ENCODE peak calls at places on chromosome 14, in seven cellular contexts. One of them, this sample, is unnamed. For H3K4me1, the result is how much of the 10 kb centered on the place peaks cover.

GRCh38 chr14:50800032-50800431 is 30.9 kb downstream of the NIN start:
- DNase-seq in pancreas: no peak
- DNase-seq in heart right ventricle: no peak
- DNase-seq in stomach: no peak
- DNase-seq in A549: peak
- DNase-seq in psoas muscle: no peak
- DNase-seq in upper lobe of left lung: no peak
- DNase-seq in this sample: no peak

GRCh38 chr14:22598896-22599244 is 770 bp downstream of the ABHD4 start:
- DNase-seq in stomach: peak
- DNase-seq in upper lobe of left lung: peak
- DNase-seq in pancreas: peak
- DNase-seq in psoas muscle: no peak
- DNase-seq in A549: peak
- DNase-seq in heart right ventricle: no peak
- DNase-seq in this sample: peak

GRCh38 chr14:56810850-56811595 is 744 bp upstream of the OTX2 start:
- DNase-seq in heart right ventricle: no peak
- DNase-seq in upper lobe of left lung: no peak
- DNase-seq in pancreas: no peak
- DNase-seq in A549: no peak
- DNase-seq in stomach: no peak
- DNase-seq in psoas muscle: no peak
- DNase-seq in this sample: no peak

GRCh38 chr14:28494196-28494595 is 272.4 kb upstream of the FOXG1 start:
- DNase-seq in psoas muscle: no peak
- DNase-seq in pancreas: no peak
- DNase-seq in upper lobe of left lung: no peak
- DNase-seq in stomach: no peak
- DNase-seq in A549: peak
- DNase-seq in heart right ventricle: no peak
- DNase-seq in this sample: no peak

GRCh38 chr14:50362791-50363733 is 33.6 kb downstream of the CDKL1 start:
- DNase-seq in A549: no peak
- DNase-seq in upper lobe of left lung: no peak
- DNase-seq in stomach: no peak
- DNase-seq in psoas muscle: no peak
- DNase-seq in heart right ventricle: no peak
- DNase-seq in pancreas: no peak
- DNase-seq in this sample: no peak

GRCh38 chr14:51369814-51370213 is 129.8 kb downstream of the TMX1 start:
- DNase-seq in upper lobe of left lung: no peak
- DNase-seq in pancreas: no peak
- DNase-seq in stomach: no peak
- DNase-seq in heart right ventricle: no peak
- DNase-seq in psoas muscle: no peak
- DNase-seq in A549: peak
- DNase-seq in this sample: no peak

GRCh38 chr14:104086210-104086660 is 735 bp downstream of the ASPG start:
- DNase-seq in heart right ventricle: peak
- DNase-seq in stomach: no peak
- DNase-seq in psoas muscle: peak
- DNase-seq in A549: no peak
- DNase-seq in pancreas: peak
- DNase-seq in upper lobe of left lung: peak
- DNase-seq in this sample: peak

GRCh38 chr14:100583245-100583644 is 4.0 kb downstream of the BEGAIN start:
- DNase-seq in A549: no peak
- DNase-seq in stomach: no peak
- DNase-seq in heart right ventricle: no peak
- DNase-seq in pancreas: no peak
- DNase-seq in psoas muscle: no peak
- DNase-seq in upper lobe of left lung: no peak
- DNase-seq in this sample: no peak

GRCh38 chr14:89651805-89652204 is 234.8 kb upstream of the FOXN3 start:
- DNase-seq in A549: no peak
- DNase-seq in psoas muscle: no peak
- DNase-seq in pancreas: no peak
- DNase-seq in stomach: no peak
- DNase-seq in upper lobe of left lung: no peak
- DNase-seq in heart right ventricle: no peak
- DNase-seq in this sample: no peak

GRCh38 chr14:76615331-76615730 is 145.9 kb upstream of the VASH1 start:
- DNase-seq in heart right ventricle: no peak
- DNase-seq in upper lobe of left lung: no peak
- DNase-seq in psoas muscle: no peak
- DNase-seq in stomach: no peak
- DNase-seq in A549: no peak
- DNase-seq in pancreas: no peak
- DNase-seq in this sample: no peak

GRCh38 chr14:95486875-95487668 is 29.4 kb downstream of the SYNE3 start:
- DNase-seq in stomach: no peak
- DNase-seq in psoas muscle: no peak
- DNase-seq in pancreas: no peak
- DNase-seq in upper lobe of left lung: no peak
- DNase-seq in heart right ventricle: no peak
- DNase-seq in A549: no peak
- DNase-seq in this sample: no peak

GRCh38 chr14:52267501-52268190 is at the start of gene PTGDR:
- DNase-seq in heart right ventricle: peak
- DNase-seq in stomach: peak
- DNase-seq in psoas muscle: peak
- DNase-seq in pancreas: no peak
- DNase-seq in A549: no peak
- DNase-seq in upper lobe of left lung: peak
- DNase-seq in this sample: no peak

GRCh38 chr14:75025082-75025481 is 22.4 kb downstream of the EIF2B2 start:
- DNase-seq in upper lobe of left lung: peak
- DNase-seq in heart right ventricle: no peak
- DNase-seq in stomach: no peak
- DNase-seq in pancreas: no peak
- DNase-seq in A549: no peak
- DNase-seq in psoas muscle: no peak
- DNase-seq in this sample: no peak

GRCh38 chr14:103393687-103394626 is 8.7 kb downstream of the MARK3 start:
- DNase-seq in psoas muscle: no peak
- DNase-seq in pancreas: peak
- DNase-seq in upper lobe of left lung: peak
- DNase-seq in stomach: no peak
- DNase-seq in heart right ventricle: no peak
- DNase-seq in A549: peak
- DNase-seq in this sample: no peak

GRCh38 chr14:103748539-103748867 is 32.9 kb downstream of the ZFYVE21 start:
- DNase-seq in upper lobe of left lung: no peak
- DNase-seq in psoas muscle: no peak
- DNase-seq in A549: no peak
- DNase-seq in heart right ventricle: no peak
- DNase-seq in pancreas: no peak
- DNase-seq in stomach: peak
- DNase-seq in this sample: no peak

GRCh38 chr14:56085471-56085870 is 32.7 kb upstream of the PELI2 start:
- DNase-seq in heart right ventricle: no peak
- DNase-seq in A549: peak
- DNase-seq in psoas muscle: no peak
- DNase-seq in stomach: no peak
- DNase-seq in pancreas: no peak
- DNase-seq in upper lobe of left lung: no peak
- DNase-seq in this sample: peak

GRCh38 chr14:38158468-38158867 is 49.2 kb upstream of the SSTR1 start:
- DNase-seq in heart right ventricle: no peak
- DNase-seq in psoas muscle: no peak
- DNase-seq in pancreas: no peak
- DNase-seq in A549: no peak
- DNase-seq in stomach: no peak
- DNase-seq in upper lobe of left lung: no peak
- DNase-seq in this sample: no peak

GRCh38 chr14:51304956-51305355 is 64.9 kb downstream of the TMX1 start:
- DNase-seq in psoas muscle: no peak
- DNase-seq in heart right ventricle: no peak
- DNase-seq in A549: peak
- DNase-seq in stomach: no peak
- DNase-seq in upper lobe of left lung: no peak
- DNase-seq in pancreas: no peak
- DNase-seq in this sample: no peak

GRCh38 chr14:22487401-22487800 is 101.6 kb downstream of the DAD1 start:
- DNase-seq in A549: no peak
- DNase-seq in pancreas: no peak
- DNase-seq in upper lobe of left lung: no peak
- DNase-seq in stomach: no peak
- DNase-seq in psoas muscle: no peak
- DNase-seq in heart right ventricle: no peak
- DNase-seq in this sample: no peak

GRCh38 chr14:50335989-50336391 is 23.9 kb downstream of the DMAC2L start:
- DNase-seq in A549: no peak
- DNase-seq in heart right ventricle: peak
- DNase-seq in psoas muscle: peak
- DNase-seq in pancreas: no peak
- DNase-seq in stomach: no peak
- DNase-seq in upper lobe of left lung: peak
- DNase-seq in this sample: no peak

GRCh38 chr14:71932229-71932951 is at the start of gene RGS6:
- DNase-seq in A549: peak
- DNase-seq in pancreas: peak
- DNase-seq in stomach: peak
- DNase-seq in heart right ventricle: peak
- DNase-seq in upper lobe of left lung: peak
- DNase-seq in psoas muscle: no peak
- DNase-seq in this sample: no peak

GRCh38 chr14:89351364-89351957 is 65.6 kb downstream of the FOXN3 start:
- DNase-seq in stomach: peak
- DNase-seq in pancreas: peak
- DNase-seq in A549: peak
- DNase-seq in upper lobe of left lung: no peak
- DNase-seq in heart right ventricle: no peak
- DNase-seq in psoas muscle: no peak
- DNase-seq in this sample: peak

GRCh38 chr14:72812292-72812851 is 81.5 kb downstream of the DPF3 start:
- DNase-seq in psoas muscle: peak
- DNase-seq in upper lobe of left lung: no peak
- DNase-seq in A549: no peak
- DNase-seq in heart right ventricle: peak
- DNase-seq in pancreas: peak
- DNase-seq in stomach: peak
- DNase-seq in this sample: no peak

GRCh38 chr14:31582286-31582691 is 21.1 kb downstream of the NUBPL start:
- DNase-seq in A549: no peak
- DNase-seq in psoas muscle: no peak
- DNase-seq in upper lobe of left lung: no peak
- DNase-seq in pancreas: no peak
- DNase-seq in heart right ventricle: no peak
- DNase-seq in stomach: no peak
- DNase-seq in this sample: no peak

GRCh38 chr14:78127233-78127632 is 42.9 kb upstream of the NRXN3 start:
- DNase-seq in psoas muscle: no peak
- DNase-seq in A549: no peak
- DNase-seq in pancreas: no peak
- DNase-seq in heart right ventricle: no peak
- DNase-seq in upper lobe of left lung: no peak
- DNase-seq in stomach: no peak
- DNase-seq in this sample: no peak

GRCh38 chr14:91595736-91596135 is 85.6 kb upstream of the PPP4R3A start:
- DNase-seq in heart right ventricle: no peak
- DNase-seq in A549: no peak
- DNase-seq in psoas muscle: no peak
- DNase-seq in upper lobe of left lung: no peak
- DNase-seq in pancreas: no peak
- DNase-seq in stomach: no peak
- DNase-seq in this sample: no peak

GRCh38 chr14:105010891-105011291 is 10.0 kb downstream of the CDCA4 start:
- DNase-seq in psoas muscle: no peak
- DNase-seq in heart right ventricle: no peak
- DNase-seq in upper lobe of left lung: no peak
- DNase-seq in pancreas: no peak
- DNase-seq in stomach: no peak
- DNase-seq in A549: no peak
- DNase-seq in this sample: no peak

GRCh38 chr14:88660056-88660455 is 97.2 kb downstream of the ZC3H14 start:
- DNase-seq in heart right ventricle: no peak
- DNase-seq in stomach: no peak
- DNase-seq in psoas muscle: no peak
- DNase-seq in upper lobe of left lung: no peak
- DNase-seq in A549: no peak
- DNase-seq in pancreas: no peak
- DNase-seq in this sample: peak

GRCh38 chr14:60637490-60638452 is 11.5 kb downstream of the SIX1 start:
- DNase-seq in heart right ventricle: no peak
- DNase-seq in stomach: no peak
- DNase-seq in pancreas: no peak
- DNase-seq in psoas muscle: peak
- DNase-seq in upper lobe of left lung: no peak
- DNase-seq in A549: no peak
- DNase-seq in this sample: no peak
- H3K4me3 ChIP-seq in heart right ventricle: peak
- H3K4me3 ChIP-seq in stomach: peak
- H3K4me3 ChIP-seq in pancreas: peak
- H3K4me3 ChIP-seq in psoas muscle: peak
- H3K4me3 ChIP-seq in upper lobe of left lung: peak
- H3K4me3 ChIP-seq in A549: no peak
- H3K4me3 ChIP-seq in this sample: no peak

DNA sequence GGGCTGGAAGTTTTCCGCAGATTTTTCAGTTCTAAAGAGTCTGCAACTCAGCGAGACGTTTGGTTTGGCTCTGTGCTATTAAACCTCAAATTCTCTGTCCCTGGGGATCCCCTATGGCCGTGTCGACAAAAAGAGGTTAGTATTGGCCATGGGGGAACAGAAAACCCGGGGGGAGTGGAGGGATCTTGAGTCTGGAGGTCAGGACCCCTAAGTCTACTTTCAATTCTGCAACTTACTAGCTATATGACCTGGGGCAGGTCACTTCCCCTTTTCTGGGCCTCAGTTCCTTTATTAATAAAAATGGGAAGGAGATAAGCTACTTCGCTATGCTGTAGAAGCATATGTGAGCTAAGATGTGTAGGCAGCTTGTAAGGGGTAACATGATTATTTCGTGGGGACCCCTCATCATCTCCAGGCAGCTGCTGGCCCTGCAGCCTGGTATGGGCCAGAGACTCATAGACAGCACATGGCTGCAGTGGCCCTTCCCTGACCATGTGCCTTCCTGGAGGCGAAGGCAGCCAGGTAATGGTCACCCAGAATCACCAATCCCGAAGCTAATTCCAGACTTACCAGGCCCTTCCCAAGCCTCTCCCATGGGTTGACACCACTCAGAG is 8.6 kb downstream of the ASB2 start:
- DNase-seq in stomach: no peak
- DNase-seq in heart right ventricle: no peak
- DNase-seq in upper lobe of left lung: no peak
- DNase-seq in psoas muscle: no peak
- DNase-seq in A549: no peak
- DNase-seq in pancreas: no peak
- DNase-seq in this sample: no peak
- H3K4me1 ChIP-seq in stomach: under half
- H3K4me1 ChIP-seq in heart right ventricle: under half
- H3K4me1 ChIP-seq in upper lobe of left lung: under half
- H3K4me1 ChIP-seq in psoas muscle: half or more
- H3K4me1 ChIP-seq in A549: under half
- H3K4me1 ChIP-seq in pancreas: under half
- H3K4me1 ChIP-seq in this sample: under half

GRCh38 chr14:69615471-69616407 is 4.3 kb downstream of the SUSD6 start:
- DNase-seq in stomach: peak
- DNase-seq in psoas muscle: no peak
- DNase-seq in upper lobe of left lung: peak
- DNase-seq in heart right ventricle: no peak
- DNase-seq in A549: no peak
- DNase-seq in pancreas: peak
- DNase-seq in this sample: no peak
- TF ChIP-seq CTCF in stomach: no peak
- TF ChIP-seq CTCF in psoas muscle: no peak
- TF ChIP-seq CTCF in upper lobe of left lung: peak
- TF ChIP-seq CTCF in heart right ventricle: no peak
- TF ChIP-seq CTCF in A549: no peak
- TF ChIP-seq CTCF in pancreas: no peak
- TF ChIP-seq CTCF in this sample: no peak

GRCh38 chr14:99575043-99576023 is 28.7 kb downstream of the CCDC85C start:
- DNase-seq in upper lobe of left lung: peak
- DNase-seq in psoas muscle: no peak
- DNase-seq in heart right ventricle: no peak
- DNase-seq in A549: peak
- DNase-seq in pancreas: no peak
- DNase-seq in stomach: peak
- DNase-seq in this sample: peak
- H3K4me3 ChIP-seq in upper lobe of left lung: no peak
- H3K4me3 ChIP-seq in psoas muscle: no peak
- H3K4me3 ChIP-seq in heart right ventricle: no peak
- H3K4me3 ChIP-seq in A549: peak
- H3K4me3 ChIP-seq in pancreas: no peak
- H3K4me3 ChIP-seq in stomach: no peak
- H3K4me3 ChIP-seq in this sample: no peak